ENCODE peak calls at places on chromosomes 16 and 17, in eight cellular contexts. One of them, this sample, is unnamed.
A peak's percentile ranks its signal among the peaks of the same experiment; 100 is the strongest.

GRCh38 chr17:75078097-75079022 is 9.4 kb upstream of the SLC16A5 start:
- DNase-seq in dorsolateral prefrontal cortex: no peak
- DNase-seq in anterior cingulate cortex: no peak
- DNase-seq in adrenal gland: peak; percentile 63
- DNase-seq in occipital lobe: no peak
- DNase-seq in fibroblast of mammary gland: peak; percentile 72
- DNase-seq in T-helper 17 cell: no peak
- DNase-seq in posterior cingulate gyrus: no peak
- DNase-seq in this sample: peak; percentile 59

GRCh38 chr16:23567602-23568001 is 10.1 kb downstream of the UBFD1 start:
- DNase-seq in posterior cingulate gyrus: no peak
- DNase-seq in occipital lobe: no peak
- DNase-seq in T-helper 17 cell: no peak
- DNase-seq in anterior cingulate cortex: no peak
- DNase-seq in fibroblast of mammary gland: no peak
- DNase-seq in adrenal gland: no peak
- DNase-seq in dorsolateral prefrontal cortex: no peak
- DNase-seq in this sample: no peak

GRCh38 chr17:68176770-68177169 is 71.1 kb upstream of the AMZ2 start:
- DNase-seq in dorsolateral prefrontal cortex: no peak
- DNase-seq in T-helper 17 cell: no peak
- DNase-seq in anterior cingulate cortex: no peak
- DNase-seq in posterior cingulate gyrus: no peak
- DNase-seq in adrenal gland: no peak
- DNase-seq in fibroblast of mammary gland: no peak
- DNase-seq in occipital lobe: no peak
- DNase-seq in this sample: no peak

GRCh38 chr17:69213059-69213813 is 15.4 kb downstream of the ABCA10 start:
- DNase-seq in adrenal gland: no peak
- DNase-seq in T-helper 17 cell: no peak
- DNase-seq in occipital lobe: no peak
- DNase-seq in fibroblast of mammary gland: no peak
- DNase-seq in anterior cingulate cortex: no peak
- DNase-seq in dorsolateral prefrontal cortex: no peak
- DNase-seq in posterior cingulate gyrus: no peak
- DNase-seq in this sample: peak; percentile 8

GRCh38 chr17:278055-279028 is 74.3 kb downstream of the RPH3AL start:
- DNase-seq in posterior cingulate gyrus: no peak
- DNase-seq in anterior cingulate cortex: no peak
- DNase-seq in fibroblast of mammary gland: no peak
- DNase-seq in dorsolateral prefrontal cortex: peak; percentile 2
- DNase-seq in T-helper 17 cell: no peak
- DNase-seq in adrenal gland: peak; percentile 13
- DNase-seq in occipital lobe: no peak
- DNase-seq in this sample: no peak

GRCh38 chr16:84278333-84278732 is 16.3 kb upstream of the WFDC1 start:
- DNase-seq in posterior cingulate gyrus: no peak
- DNase-seq in occipital lobe: no peak
- DNase-seq in anterior cingulate cortex: no peak
- DNase-seq in fibroblast of mammary gland: no peak
- DNase-seq in T-helper 17 cell: no peak
- DNase-seq in adrenal gland: no peak
- DNase-seq in dorsolateral prefrontal cortex: no peak
- DNase-seq in this sample: no peak

GRCh38 chr17:8226536-8227237 is 16.3 kb upstream of the AURKB start:
- DNase-seq in adrenal gland: peak; percentile 82
- DNase-seq in posterior cingulate gyrus: peak; percentile 71
- DNase-seq in occipital lobe: peak; percentile 70
- DNase-seq in T-helper 17 cell: no peak
- DNase-seq in fibroblast of mammary gland: peak; percentile 93
- DNase-seq in anterior cingulate cortex: peak; percentile 48
- DNase-seq in dorsolateral prefrontal cortex: peak; percentile 81
- DNase-seq in this sample: peak; percentile 95

GRCh38 chr17:58680038-58680369 is 11.8 kb downstream of the TEX14 start:
- DNase-seq in adrenal gland: no peak
- DNase-seq in anterior cingulate cortex: no peak
- DNase-seq in fibroblast of mammary gland: no peak
- DNase-seq in T-helper 17 cell: no peak
- DNase-seq in dorsolateral prefrontal cortex: no peak
- DNase-seq in posterior cingulate gyrus: no peak
- DNase-seq in occipital lobe: no peak
- DNase-seq in this sample: no peak

GRCh38 chr17:80694992-80695912 is 150.6 kb downstream of the RPTOR start:
- DNase-seq in fibroblast of mammary gland: no peak
- DNase-seq in posterior cingulate gyrus: no peak
- DNase-seq in adrenal gland: peak; percentile 47
- DNase-seq in dorsolateral prefrontal cortex: no peak
- DNase-seq in T-helper 17 cell: no peak
- DNase-seq in occipital lobe: no peak
- DNase-seq in anterior cingulate cortex: no peak
- DNase-seq in this sample: no peak

GRCh38 chr17:69898606-69899005 is 176.4 kb upstream of the KCNJ16 start:
- DNase-seq in posterior cingulate gyrus: no peak
- DNase-seq in T-helper 17 cell: no peak
- DNase-seq in adrenal gland: no peak
- DNase-seq in fibroblast of mammary gland: peak; percentile 64
- DNase-seq in dorsolateral prefrontal cortex: no peak
- DNase-seq in anterior cingulate cortex: no peak
- DNase-seq in occipital lobe: no peak
- DNase-seq in this sample: peak; percentile 86

GRCh38 chr17:43416998-43417891 is 18.5 kb downstream of the ARL4D start:
- DNase-seq in posterior cingulate gyrus: peak; percentile 73
- DNase-seq in adrenal gland: peak; percentile 49
- DNase-seq in fibroblast of mammary gland: peak; percentile 69
- DNase-seq in anterior cingulate cortex: no peak
- DNase-seq in occipital lobe: peak; percentile 83
- DNase-seq in T-helper 17 cell: no peak
- DNase-seq in dorsolateral prefrontal cortex: peak; percentile 78
- DNase-seq in this sample: peak; percentile 84

GRCh38 chr17:3802461-3803307 is 1.7 kb upstream of the ITGAE start:
- DNase-seq in dorsolateral prefrontal cortex: no peak
- DNase-seq in T-helper 17 cell: no peak
- DNase-seq in occipital lobe: no peak
- DNase-seq in posterior cingulate gyrus: no peak
- DNase-seq in anterior cingulate cortex: no peak
- DNase-seq in adrenal gland: peak; percentile 83
- DNase-seq in fibroblast of mammary gland: peak; percentile 90
- DNase-seq in this sample: peak; percentile 80

GRCh38 chr17:2393954-2394749 is 6.7 kb downstream of the MNT start:
- DNase-seq in anterior cingulate cortex: no peak
- DNase-seq in occipital lobe: no peak
- DNase-seq in dorsolateral prefrontal cortex: no peak
- DNase-seq in T-helper 17 cell: no peak
- DNase-seq in adrenal gland: peak; percentile 52
- DNase-seq in fibroblast of mammary gland: no peak
- DNase-seq in posterior cingulate gyrus: no peak
- DNase-seq in this sample: no peak

GRCh38 chr16:4051591-4051990 is 64.7 kb downstream of the ADCY9 start:
- DNase-seq in occipital lobe: no peak
- DNase-seq in adrenal gland: no peak
- DNase-seq in posterior cingulate gyrus: no peak
- DNase-seq in fibroblast of mammary gland: no peak
- DNase-seq in T-helper 17 cell: no peak
- DNase-seq in anterior cingulate cortex: no peak
- DNase-seq in dorsolateral prefrontal cortex: no peak
- DNase-seq in this sample: no peak

GRCh38 chr17:21292867-21293845 is 8.6 kb downstream of the MAP2K3 start:
- DNase-seq in occipital lobe: no peak
- DNase-seq in T-helper 17 cell: no peak
- DNase-seq in fibroblast of mammary gland: no peak
- DNase-seq in adrenal gland: no peak
- DNase-seq in dorsolateral prefrontal cortex: no peak
- DNase-seq in posterior cingulate gyrus: no peak
- DNase-seq in anterior cingulate cortex: no peak
- DNase-seq in this sample: no peak

GRCh38 chr16:85046957-85047866 is 19.6 kb downstream of the KIAA0513 start:
- DNase-seq in T-helper 17 cell: no peak
- DNase-seq in fibroblast of mammary gland: no peak
- DNase-seq in occipital lobe: no peak
- DNase-seq in posterior cingulate gyrus: no peak
- DNase-seq in anterior cingulate cortex: no peak
- DNase-seq in dorsolateral prefrontal cortex: no peak
- DNase-seq in adrenal gland: no peak
- DNase-seq in this sample: no peak

GRCh38 chr16:50002190-50002589 is 22.8 kb upstream of the CNEP1R1 start:
- DNase-seq in T-helper 17 cell: no peak
- DNase-seq in dorsolateral prefrontal cortex: no peak
- DNase-seq in anterior cingulate cortex: no peak
- DNase-seq in adrenal gland: no peak
- DNase-seq in posterior cingulate gyrus: no peak
- DNase-seq in fibroblast of mammary gland: peak; percentile 38
- DNase-seq in occipital lobe: no peak
- DNase-seq in this sample: no peak